ENCODE peak calls at places on chromosomes 2 and 18, in four cellular contexts. K is GM12878, E is HCT116, G is HepG2. R is an unnamed sample. For H3K4me1, the result is how much of the 10 kb centered on the place peaks cover.

GRCh38 chr18:78480531-78481054 is 499.0 kb upstream of the SALL3 start:
- DNase-seq in K (no peak), E (no peak), G (no peak), R (no peak)

GRCh38 chr2:38783586-38783985 is 5.6 kb downstream of the GEMIN6 start:
- DNase-seq in K (no peak), E (no peak), G (no peak), R (no peak)

GRCh38 chr18:293557-293956 is 25.7 kb upstream of the THOC1 start:
- DNase-seq in K (no peak), E (no peak), G (no peak), R (no peak)

GRCh38 chr2:162060522-162060921 is 13.5 kb downstream of the DPP4 start:
- DNase-seq in K (no peak), E (no peak), G (no peak), R (no peak)

GRCh38 chr2:119013640-119014039 is 71.6 kb downstream of the MARCO start:
- DNase-seq in K (no peak), E (no peak), G (no peak), R (no peak)

GRCh38 chr2:73770725-73771124 is 9.2 kb downstream of the DUSP11 start:
- DNase-seq in K (no peak), E (no peak), G (no peak), R (no peak)

GRCh38 chr2:149360106-149360505 is 29.7 kb downstream of the LYPD6 start:
- DNase-seq in K (no peak), E (no peak), G (no peak), R (no peak)

GRCh38 chr2:170812716-170813585 is 3.7 kb upstream of the GAD1 start:
- DNase-seq in K (no peak), E (peak), G (peak), R (no peak)

GRCh38 chr18:42053188-42053781 is 98.3 kb downstream of the PIK3C3 start:
- DNase-seq in K (peak), E (peak), G (peak), R (no peak)

GRCh38 chr2:130873700-130874346 is 37.1 kb downstream of the ARHGEF4 start:
- DNase-seq in K (peak), E (peak), G (peak), R (peak)

GRCh38 chr2:877747-878146 is 72.9 kb upstream of the SNTG2 start:
- DNase-seq in K (no peak), E (no peak), G (no peak), R (no peak)

GRCh38 chr18:57585846-57586242 is 658 bp downstream of the FECH start:
- DNase-seq in K (no peak), E (no peak), G (no peak), R (no peak)

GRCh38 chr2:14550658-14551057 is 81.9 kb upstream of the LRATD1 start:
- DNase-seq in K (no peak), E (no peak), G (no peak), R (no peak)

GRCh38 chr2:105052773-105053172 is 14.9 kb downstream of the MRPS9 start:
- DNase-seq in K (no peak), E (no peak), G (peak), R (no peak)

GRCh38 chr18:59885579-59886163 is 14.1 kb upstream of the PMAIP1 start:
- DNase-seq in K (peak), E (no peak), G (no peak), R (no peak)

GRCh38 chr2:55498582-55498981 is 20.9 kb upstream of the CFAP36 start:
- DNase-seq in K (no peak), E (no peak), G (no peak), R (no peak)

GRCh38 chr2:118469103-118469502 is 378.3 kb downstream of the EN1 start:
- DNase-seq in K (no peak), E (no peak), G (no peak), R (no peak)

GRCh38 chr2:121200419-121201315 is 84.3 kb downstream of the TFCP2L1 start:
- DNase-seq in K (no peak), E (no peak), G (no peak), R (no peak)

GRCh38 chr2:14642499-14642898 is 10.0 kb downstream of the LRATD1 start:
- DNase-seq in K (no peak), E (no peak), G (no peak), R (no peak)

GRCh38 chr2:71358931-71359671 is 27.5 kb downstream of the ZNF638 start:
- DNase-seq in K (no peak), E (no peak), G (no peak), R (no peak)

GRCh38 chr2:173462908-173463840 is 108.5 kb downstream of the CDCA7 start:
- DNase-seq in K (no peak), E (no peak), G (peak), R (no peak)

DNA sequence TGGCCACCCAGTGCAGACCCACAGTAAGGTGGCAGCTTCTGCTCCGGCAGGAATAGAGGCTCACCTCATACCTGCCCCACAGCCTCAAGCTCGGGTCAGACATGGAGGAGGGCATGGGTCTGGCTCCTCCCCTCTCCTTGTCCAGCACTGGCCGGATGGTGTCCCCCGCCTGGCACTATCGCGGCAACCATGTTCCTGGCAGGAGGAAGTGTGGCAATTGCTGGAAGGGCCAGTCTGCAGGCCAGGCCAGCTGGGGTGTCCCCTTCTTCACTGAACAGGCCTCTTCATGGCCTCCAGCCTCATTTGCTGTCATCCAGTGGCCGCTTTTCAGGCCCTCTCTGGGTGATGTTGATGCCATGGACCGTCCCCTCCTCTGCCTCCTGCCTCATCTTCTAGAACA is 41.4 kb upstream of the SMAD7 start:
- DNase-seq in K (no peak), E (no peak), G (no peak), R (no peak)
- H3K4me1 ChIP-seq in K (under half), E (half or more), G (half or more), R (under half)

GRCh38 chr2:99403084-99403483 is 65.9 kb downstream of the EIF5B start:
- DNase-seq in K (no peak), E (no peak), G (peak), R (no peak)

GRCh38 chr2:99404800-99405669 is 67.8 kb downstream of the EIF5B start:
- DNase-seq in K (no peak), E (no peak), G (no peak), R (no peak)

GRCh38 chr2:99406137-99406536 is 68.9 kb downstream of the EIF5B start:
- DNase-seq in K (no peak), E (no peak), G (no peak), R (no peak)

GRCh38 chr2:99403524-99403923 is 66.3 kb downstream of the EIF5B start:
- DNase-seq in K (no peak), E (no peak), G (peak), R (no peak)

GRCh38 chr2:99404039-99404799 is 67.0 kb downstream of the EIF5B start:
- DNase-seq in K (no peak), E (no peak), G (no peak), R (no peak)
- TF ChIP-seq SIN3A in K (no peak), E (no peak), G (no peak), R (no peak)

DNA sequence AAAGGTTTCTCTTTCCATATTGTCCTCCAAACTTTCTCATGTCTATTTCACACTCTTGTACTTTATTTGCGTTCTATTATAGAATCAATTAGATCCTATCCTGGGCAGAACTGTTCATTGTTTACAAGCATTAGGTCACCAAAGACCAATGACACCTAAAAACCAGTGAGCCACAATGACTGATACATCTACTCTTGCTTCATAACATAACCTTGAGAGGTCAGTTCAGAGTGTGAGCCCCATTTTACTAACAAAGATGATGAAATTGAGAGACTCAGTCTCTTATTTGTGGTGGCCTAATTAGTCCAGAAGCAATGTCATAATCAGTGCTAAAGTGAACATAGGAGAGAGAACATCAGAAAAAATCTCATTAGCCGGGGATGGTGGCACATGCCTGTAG is 248.9 kb upstream of the RBBP8 start:
- DNase-seq in K (no peak), E (no peak), G (no peak), R (no peak)
- TF ChIP-seq REST in K (no peak), E (no peak), G (no peak), R (no peak)

GRCh38 chr2:239220976-239221375 is 179.8 kb downstream of the HDAC4 start:
- DNase-seq in K (no peak), E (no peak), G (no peak), R (no peak)
- H3K4me1 ChIP-seq in K (under half), E (under half), G (under half), R (under half)

DNA sequence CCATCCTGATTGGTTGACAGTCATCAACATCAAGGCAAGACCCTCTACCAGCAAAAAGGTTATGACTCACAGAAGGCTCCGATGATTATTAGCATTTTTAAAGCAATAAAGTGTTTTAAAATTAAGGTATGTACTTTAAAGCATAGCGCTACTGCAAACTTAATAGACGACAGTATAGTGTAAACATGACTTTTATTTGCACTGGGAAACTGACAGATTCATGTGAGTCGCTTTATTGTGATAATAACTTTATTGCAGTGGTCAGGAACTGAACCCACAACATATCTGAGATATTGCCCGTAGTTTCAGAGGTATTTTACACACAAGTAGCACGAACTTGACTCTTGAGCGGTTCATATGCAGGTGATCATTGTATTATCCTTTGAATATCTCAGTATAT is 249.1 kb downstream of the LTBP1 start:
- DNase-seq in K (no peak), E (no peak), G (no peak), R (no peak)
- TF ChIP-seq SIN3A in K (no peak), E (no peak), G (no peak), R (no peak)

DNA sequence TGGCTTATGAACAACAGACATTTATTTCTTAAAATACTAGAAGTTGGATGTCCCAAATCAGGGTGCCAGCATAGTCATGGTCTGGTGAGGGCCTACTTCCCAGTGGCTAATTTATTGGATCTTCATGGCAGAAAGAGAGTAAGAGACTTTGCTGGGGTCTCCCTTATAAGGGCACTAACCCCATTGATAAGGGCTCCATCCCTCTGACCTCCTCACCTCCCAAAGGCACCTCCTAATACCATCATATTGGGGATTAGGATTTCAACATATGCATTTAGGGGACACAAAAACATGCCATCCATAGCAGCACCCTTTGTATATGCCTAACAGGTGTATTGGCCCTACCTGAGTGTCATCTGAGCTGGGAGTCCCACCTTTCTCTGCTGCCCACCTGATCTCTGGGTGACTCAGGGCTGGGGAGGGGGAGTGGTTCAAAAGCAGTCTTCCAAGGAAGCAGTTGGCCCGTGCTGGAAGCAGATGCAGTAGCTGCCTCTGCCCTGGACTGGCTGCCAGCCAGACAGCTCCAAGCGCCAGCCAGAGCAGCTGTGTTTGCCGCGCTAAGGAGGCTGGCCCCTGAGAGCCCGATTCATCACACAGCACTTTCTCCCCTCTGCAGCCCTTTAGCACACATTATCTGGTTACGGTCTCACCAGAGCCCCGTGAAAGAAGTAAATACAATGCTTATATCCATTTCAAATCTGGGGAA is 84.6 kb downstream of the SMAD7 start:
- DNase-seq in K (no peak), E (no peak), G (no peak), R (no peak)
- TF ChIP-seq REST in K (no peak), E (no peak), G (no peak), R (no peak)

DNA sequence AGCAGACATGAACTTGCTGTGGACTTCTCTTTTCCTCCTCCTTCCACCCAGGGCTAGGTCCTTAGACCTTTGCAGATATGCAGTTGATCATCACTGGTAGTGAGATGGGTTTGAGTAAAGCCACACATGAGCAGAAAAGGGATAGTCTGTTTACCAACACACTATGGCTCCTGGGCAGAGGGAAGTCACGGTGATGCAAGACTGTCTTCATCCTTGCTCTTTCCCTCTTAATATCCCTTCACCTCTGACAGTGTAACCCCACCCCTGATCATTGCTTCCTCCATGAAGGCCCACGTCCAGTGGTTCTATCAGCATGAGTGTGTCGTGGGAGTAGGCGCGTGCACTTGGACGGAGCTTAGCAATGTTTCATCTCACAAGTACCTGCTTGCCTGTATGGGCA is 188.7 kb downstream of the SMAD7 start:
- DNase-seq in K (no peak), E (no peak), G (no peak), R (no peak)
- H3K4me1 ChIP-seq in K (under half), E (under half), G (under half), R (under half)

GRCh38 chr2:224260605-224261004 is 141.3 kb downstream of the FAM124B start:
- DNase-seq in K (no peak), E (no peak), G (no peak), R (no peak)

GRCh38 chr2:224259831-224260230 is 142.1 kb downstream of the FAM124B start:
- DNase-seq in K (no peak), E (no peak), G (no peak), R (no peak)

GRCh38 chr2:224263571-224264043 is 138.3 kb downstream of the FAM124B start:
- DNase-seq in K (no peak), E (no peak), G (no peak), R (no peak)

GRCh38 chr2:224257176-224257575 is 144.7 kb downstream of the FAM124B start:
- DNase-seq in K (no peak), E (no peak), G (no peak), R (no peak)

GRCh38 chr2:224261316-224261715 is 140.6 kb downstream of the FAM124B start:
- DNase-seq in K (no peak), E (no peak), G (no peak), R (no peak)
- TF ChIP-seq SIN3A in K (no peak), E (no peak), G (no peak), R (no peak)

DNA sequence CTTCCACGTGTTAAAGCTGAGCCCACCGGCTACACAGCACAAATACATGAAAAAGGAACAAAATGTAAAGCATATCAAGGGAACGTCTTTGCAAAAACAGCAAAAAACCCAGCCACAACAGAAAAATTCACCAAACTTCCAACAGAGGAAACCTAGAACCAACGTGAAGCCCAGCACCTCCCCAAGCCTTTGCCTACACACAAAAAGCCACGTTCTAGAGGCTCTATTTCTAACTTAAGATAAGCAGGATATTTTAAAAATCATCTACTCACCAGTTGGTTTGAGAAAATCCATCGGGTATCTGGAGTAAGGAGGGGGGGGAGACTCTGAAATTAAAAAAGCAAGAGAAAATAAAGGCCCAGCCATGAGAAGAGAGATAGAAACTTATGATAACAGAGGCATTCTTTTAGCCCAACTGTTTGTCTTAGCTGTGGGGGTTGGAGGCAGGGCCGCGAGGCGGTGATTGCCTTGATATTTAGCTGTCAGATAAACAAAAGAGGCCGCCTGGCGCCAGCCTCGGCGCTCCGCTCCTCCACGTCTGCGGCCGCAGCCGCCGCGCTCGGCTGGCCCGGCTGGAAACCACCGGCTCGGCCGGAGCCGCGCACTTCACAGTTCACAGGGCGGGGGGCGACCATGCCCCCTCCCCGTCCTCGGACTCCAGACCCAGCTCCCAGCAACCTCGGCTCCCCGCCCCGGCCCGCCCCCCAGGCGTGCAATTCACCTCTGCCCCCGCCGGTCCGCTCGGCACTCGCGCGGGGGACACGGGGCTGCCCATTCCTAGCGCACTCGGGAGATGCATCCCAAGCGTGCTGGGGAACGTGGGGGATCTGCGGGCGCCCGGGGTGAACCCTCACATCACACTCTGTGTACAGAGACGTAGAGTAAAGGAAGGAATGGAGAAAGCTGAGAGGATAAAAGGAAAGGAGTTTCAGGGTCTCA is 2.4 kb downstream of the SMAD7 start:
- DNase-seq in K (no peak), E (no peak), G (peak), R (no peak)
- TF ChIP-seq REST in K (no peak), E (no peak), G (peak), R (no peak)

R was measured in Panc1.